ENCODE peak calls at places on chromosomes 1 and 21, in four cellular contexts. P, B, U and K are unnamed samples.

GRCh38 chr1:150619576-150620509 is 9.6 kb downstream of the ENSA start:
- DNase-seq in P (no peak), B (no peak), U (no peak), K (peak)

GRCh38 chr1:35810096-35810860 is 2.5 kb downstream of the AGO4 start:
- DNase-seq in P (no peak), B (no peak), U (no peak), K (no peak)

GRCh38 chr1:152479792-152480595 is 30.6 kb upstream of the LCE5A start:
- DNase-seq in P (peak), B (no peak), U (peak), K (peak)

GRCh38 chr1:20731057-20731991 is 1.2 kb downstream of the SH2D5 start:
- DNase-seq in P (no peak), B (no peak), U (no peak), K (no peak)

GRCh38 chr1:225580180-225581099 is 72.5 kb downstream of the ENAH start:
- DNase-seq in P (no peak), B (no peak), U (no peak), K (no peak)

GRCh38 chr1:191752342-191752741 is 405.9 kb upstream of the RGS18 start:
- DNase-seq in P (no peak), B (no peak), U (no peak), K (no peak)

GRCh38 chr1:2059290-2059953 is 9.2 kb downstream of the PRKCZ start:
- DNase-seq in P (no peak), B (no peak), U (no peak), K (no peak)

GRCh38 chr1:24952413-24952841 is 22.4 kb upstream of the RUNX3 start:
- DNase-seq in P (peak), B (no peak), U (no peak), K (no peak)

GRCh38 chr1:227748496-227749182 is 13.4 kb downstream of the SNAP47 start:
- DNase-seq in P (peak), B (no peak), U (no peak), K (no peak)

GRCh38 chr21:25560151-25560783 is 47.0 kb downstream of the MRPL39 start:
- DNase-seq in P (no peak), B (no peak), U (no peak), K (no peak)

GRCh38 chr1:203175237-203176181 is at the start of gene MYBPH:
- DNase-seq in P (no peak), B (no peak), U (no peak), K (no peak)

GRCh38 chr1:196584703-196585102 is 23.5 kb downstream of the KCNT2 start:
- DNase-seq in P (no peak), B (no peak), U (no peak), K (peak)
- TF ChIP-seq MAFK in P (no peak), B (no peak), U (no peak), K (no peak)

GRCh38 chr1:76292418-76293184 is 218.1 kb downstream of the ST6GALNAC3 start:
- DNase-seq in P (no peak), B (no peak), U (no peak), K (no peak)
- TF ChIP-seq PHF8 in P (no peak), B (no peak), U (no peak), K (no peak)

GRCh38 chr1:198867182-198867581 is 228.3 kb downstream of the PTPRC start:
- DNase-seq in P (no peak), B (no peak), U (no peak), K (no peak)
- TF ChIP-seq MAFK in P (no peak), B (no peak), U (no peak), K (no peak)

DNA sequence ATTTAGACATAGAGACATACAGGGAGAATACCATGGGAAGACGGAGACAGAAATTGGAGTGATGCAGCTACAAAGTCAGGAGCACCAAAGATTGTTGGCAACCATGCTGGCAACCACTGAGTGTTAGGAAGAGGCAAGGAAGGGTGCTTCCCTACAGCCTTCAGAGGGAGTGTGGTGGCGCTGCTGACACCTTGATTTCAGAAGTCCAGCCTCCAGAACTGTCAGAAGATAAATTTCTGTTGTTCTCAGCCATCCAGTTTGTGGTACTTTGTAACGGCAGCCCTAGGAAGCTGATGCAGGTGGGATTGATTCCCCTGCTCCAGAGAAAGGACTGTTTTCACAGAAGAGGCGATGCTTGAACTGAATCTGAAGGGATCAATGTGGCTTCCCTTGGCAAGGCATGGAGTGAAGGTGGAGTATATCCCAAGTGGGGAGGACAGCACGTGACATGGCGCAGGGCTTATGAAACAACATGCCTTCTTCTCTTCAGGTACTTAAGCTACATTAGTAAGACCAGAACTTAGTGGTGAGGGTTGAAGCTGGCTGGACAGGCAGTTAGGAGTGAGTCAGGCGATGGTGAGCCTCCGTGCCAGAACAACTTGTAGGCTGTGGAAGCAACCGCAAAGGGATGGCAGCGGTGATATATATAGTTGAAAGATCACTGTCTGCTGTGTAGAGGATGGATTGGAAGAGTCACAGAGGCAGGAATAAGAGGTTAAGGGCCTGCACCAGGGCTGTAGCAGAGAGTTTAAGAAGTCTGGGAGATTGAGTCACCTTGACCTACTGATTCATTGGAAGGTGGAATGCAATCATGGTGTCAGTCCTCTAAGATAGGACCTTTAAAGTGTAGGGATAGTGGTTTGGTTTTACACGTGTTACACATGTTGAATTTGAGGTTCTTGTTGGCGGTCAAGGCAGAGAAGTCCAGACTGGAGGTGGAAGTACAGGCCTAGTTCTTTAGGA is 2.1 kb downstream of the LEPR start:
- DNase-seq in P (no peak), B (no peak), U (no peak), K (peak)
- TF ChIP-seq PHF8 in P (no peak), B (no peak), U (no peak), K (no peak)

GRCh38 chr1:22021061-22021460 is 19.6 kb downstream of the CELA3A start:
- DNase-seq in P (no peak), B (no peak), U (no peak), K (no peak)
- TF ChIP-seq MAFK in P (no peak), B (no peak), U (no peak), K (no peak)